ENCODE peak calls at places on chromosomes 7 and 10, in five cellular contexts. One of them, this sample, is unnamed. For H3K4me1, the result is how much of the 10 kb centered on the place peaks cover.

GRCh38 chr7:141695803-141696289 is 6.1 kb downstream of the DENND11 start:
- DNase-seq in mesenchymal stem cell: no peak
- DNase-seq in pancreas: peak
- DNase-seq in tibial artery: no peak
- DNase-seq in upper lobe of right lung: no peak
- DNase-seq in this sample: no peak

GRCh38 chr7:74197449-74198108 is 12.2 kb upstream of the LAT2 start:
- DNase-seq in pancreas: peak
- DNase-seq in upper lobe of right lung: peak
- DNase-seq in mesenchymal stem cell: no peak
- DNase-seq in tibial artery: peak
- DNase-seq in this sample: no peak

GRCh38 chr7:130180571-130180971 is 24.6 kb downstream of the TMEM209 start:
- DNase-seq in upper lobe of right lung: no peak
- DNase-seq in mesenchymal stem cell: peak
- DNase-seq in pancreas: no peak
- DNase-seq in tibial artery: no peak
- DNase-seq in this sample: no peak

GRCh38 chr10:3729397-3729796 is 55.6 kb downstream of the KLF6 start:
- DNase-seq in pancreas: no peak
- DNase-seq in tibial artery: no peak
- DNase-seq in upper lobe of right lung: no peak
- DNase-seq in mesenchymal stem cell: peak
- DNase-seq in this sample: no peak

GRCh38 chr7:2072798-2073197 is 159.9 kb downstream of the MAD1L1 start:
- DNase-seq in pancreas: no peak
- DNase-seq in upper lobe of right lung: no peak
- DNase-seq in tibial artery: no peak
- DNase-seq in mesenchymal stem cell: no peak
- DNase-seq in this sample: no peak

GRCh38 chr10:103145860-103146466 is 47.1 kb downstream of the NT5C2 start:
- DNase-seq in pancreas: no peak
- DNase-seq in upper lobe of right lung: no peak
- DNase-seq in tibial artery: peak
- DNase-seq in mesenchymal stem cell: peak
- DNase-seq in this sample: no peak

GRCh38 chr10:47253651-47254375 is 46.2 kb upstream of the GDF10 start:
- DNase-seq in tibial artery: peak
- DNase-seq in upper lobe of right lung: no peak
- DNase-seq in pancreas: peak
- DNase-seq in mesenchymal stem cell: no peak
- DNase-seq in this sample: no peak

GRCh38 chr7:25028370-25028971 is 48.5 kb upstream of the OSBPL3 start:
- DNase-seq in mesenchymal stem cell: peak
- DNase-seq in tibial artery: no peak
- DNase-seq in upper lobe of right lung: no peak
- DNase-seq in pancreas: no peak
- DNase-seq in this sample: peak

GRCh38 chr10:10327934-10328333 is 689.7 kb upstream of the CELF2 start:
- DNase-seq in tibial artery: no peak
- DNase-seq in upper lobe of right lung: no peak
- DNase-seq in mesenchymal stem cell: no peak
- DNase-seq in pancreas: no peak
- DNase-seq in this sample: no peak

GRCh38 chr10:46106410-46107255 is 60.6 kb upstream of the MSMB start:
- DNase-seq in tibial artery: peak
- DNase-seq in upper lobe of right lung: peak
- DNase-seq in pancreas: peak
- DNase-seq in mesenchymal stem cell: peak
- DNase-seq in this sample: peak

GRCh38 chr7:24939406-24939805 is 40.6 kb downstream of the OSBPL3 start:
- DNase-seq in tibial artery: no peak
- DNase-seq in mesenchymal stem cell: no peak
- DNase-seq in pancreas: no peak
- DNase-seq in upper lobe of right lung: no peak
- DNase-seq in this sample: no peak

GRCh38 chr10:110016037-110016436 is 8.3 kb downstream of the ADD3 start:
- DNase-seq in pancreas: no peak
- DNase-seq in tibial artery: no peak
- DNase-seq in upper lobe of right lung: no peak
- DNase-seq in mesenchymal stem cell: no peak
- DNase-seq in this sample: no peak

GRCh38 chr10:132309879-132310591 is 2.3 kb upstream of the STK32C start:
- DNase-seq in mesenchymal stem cell: no peak
- DNase-seq in upper lobe of right lung: no peak
- DNase-seq in pancreas: peak
- DNase-seq in tibial artery: peak
- DNase-seq in this sample: no peak

GRCh38 chr10:120494313-120494710 is 37.3 kb downstream of the PLPP4 start:
- DNase-seq in tibial artery: no peak
- DNase-seq in mesenchymal stem cell: no peak
- DNase-seq in pancreas: no peak
- DNase-seq in upper lobe of right lung: no peak
- DNase-seq in this sample: no peak

GRCh38 chr10:79082631-79083581 is 14.1 kb downstream of the ZMIZ1 start:
- DNase-seq in pancreas: peak
- DNase-seq in tibial artery: no peak
- DNase-seq in upper lobe of right lung: no peak
- DNase-seq in mesenchymal stem cell: no peak
- DNase-seq in this sample: no peak

GRCh38 chr10:79086822-79087221 is 18.1 kb downstream of the ZMIZ1 start:
- DNase-seq in upper lobe of right lung: no peak
- DNase-seq in pancreas: no peak
- DNase-seq in tibial artery: no peak
- DNase-seq in mesenchymal stem cell: no peak
- DNase-seq in this sample: no peak

GRCh38 chr10:79087721-79088120 is 19.0 kb downstream of the ZMIZ1 start:
- DNase-seq in tibial artery: no peak
- DNase-seq in upper lobe of right lung: no peak
- DNase-seq in pancreas: peak
- DNase-seq in mesenchymal stem cell: no peak
- DNase-seq in this sample: no peak

GRCh38 chr10:79084012-79084971 is 15.5 kb downstream of the ZMIZ1 start:
- DNase-seq in tibial artery: peak
- DNase-seq in mesenchymal stem cell: peak
- DNase-seq in upper lobe of right lung: peak
- DNase-seq in pancreas: peak
- DNase-seq in this sample: no peak

DNA sequence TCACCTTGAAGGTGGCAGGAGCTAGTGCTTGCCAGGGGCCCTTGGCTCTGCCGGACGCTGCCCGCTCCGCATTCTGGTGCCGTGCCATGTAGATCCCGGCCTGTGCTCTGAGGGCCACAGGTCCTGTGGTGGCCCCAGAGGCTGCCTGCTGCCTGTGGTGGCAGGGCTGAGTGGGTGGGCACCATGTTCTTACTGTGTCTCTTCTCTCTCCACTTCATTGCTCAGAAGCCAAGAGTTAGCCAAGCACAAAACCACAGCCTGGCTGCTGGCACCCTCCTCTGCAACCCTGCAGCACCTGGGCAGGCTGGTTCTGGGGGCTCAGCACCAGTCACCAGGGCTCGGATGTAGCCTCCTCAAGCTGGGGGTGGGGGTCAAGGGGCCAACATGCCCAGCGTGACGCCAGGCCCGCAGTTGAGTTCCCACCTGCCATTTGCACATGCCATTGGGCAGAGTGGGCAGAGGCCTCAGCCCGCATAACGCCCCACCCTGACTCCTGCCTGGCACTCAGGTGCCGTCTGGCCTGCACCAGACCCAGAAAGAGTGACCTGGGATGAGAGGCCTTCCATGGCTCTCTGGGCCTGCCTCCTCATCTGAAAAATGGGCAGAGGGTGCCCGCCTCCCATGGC is 16.3 kb downstream of the ZMIZ1 start:
- DNase-seq in tibial artery: no peak
- DNase-seq in upper lobe of right lung: no peak
- DNase-seq in mesenchymal stem cell: no peak
- DNase-seq in pancreas: no peak
- DNase-seq in this sample: no peak
- H3K4me1 ChIP-seq in tibial artery: half or more
- H3K4me1 ChIP-seq in upper lobe of right lung: half or more
- H3K4me1 ChIP-seq in mesenchymal stem cell: half or more
- H3K4me1 ChIP-seq in pancreas: half or more
- H3K4me1 ChIP-seq in this sample: under half

GRCh38 chr10:125133706-125134482 is 26.5 kb downstream of the CTBP2 start:
- DNase-seq in pancreas: no peak
- DNase-seq in tibial artery: peak
- DNase-seq in upper lobe of right lung: peak
- DNase-seq in mesenchymal stem cell: no peak
- DNase-seq in this sample: no peak

GRCh38 chr10:125136087-125136486 is 24.3 kb downstream of the CTBP2 start:
- DNase-seq in mesenchymal stem cell: no peak
- DNase-seq in upper lobe of right lung: peak
- DNase-seq in pancreas: no peak
- DNase-seq in tibial artery: peak
- DNase-seq in this sample: no peak

GRCh38 chr10:125135771-125136035 is 24.7 kb downstream of the CTBP2 start:
- DNase-seq in upper lobe of right lung: peak
- DNase-seq in mesenchymal stem cell: no peak
- DNase-seq in pancreas: no peak
- DNase-seq in tibial artery: peak
- DNase-seq in this sample: no peak

GRCh38 chr10:125134916-125135770 is 25.2 kb downstream of the CTBP2 start:
- DNase-seq in tibial artery: peak
- DNase-seq in mesenchymal stem cell: no peak
- DNase-seq in pancreas: no peak
- DNase-seq in upper lobe of right lung: peak
- DNase-seq in this sample: no peak

GRCh38 chr10:125134483-125134848 is 25.9 kb downstream of the CTBP2 start:
- DNase-seq in tibial artery: peak
- DNase-seq in mesenchymal stem cell: no peak
- DNase-seq in upper lobe of right lung: peak
- DNase-seq in pancreas: peak
- DNase-seq in this sample: no peak
- H3K4me1 ChIP-seq in tibial artery: half or more
- H3K4me1 ChIP-seq in mesenchymal stem cell: under half
- H3K4me1 ChIP-seq in upper lobe of right lung: under half
- H3K4me1 ChIP-seq in pancreas: under half
- H3K4me1 ChIP-seq in this sample: under half

GRCh38 chr7:41933427-41933826 is 230.5 kb upstream of the INHBA start:
- DNase-seq in upper lobe of right lung: no peak
- DNase-seq in tibial artery: no peak
- DNase-seq in pancreas: no peak
- DNase-seq in mesenchymal stem cell: no peak
- DNase-seq in this sample: no peak

GRCh38 chr7:41943098-41943577 is 240.2 kb upstream of the INHBA start:
- DNase-seq in mesenchymal stem cell: peak
- DNase-seq in upper lobe of right lung: peak
- DNase-seq in pancreas: peak
- DNase-seq in tibial artery: peak
- DNase-seq in this sample: peak

GRCh38 chr7:41942468-41943097 is 239.7 kb upstream of the INHBA start:
- DNase-seq in tibial artery: no peak
- DNase-seq in pancreas: peak
- DNase-seq in mesenchymal stem cell: peak
- DNase-seq in upper lobe of right lung: no peak
- DNase-seq in this sample: no peak

GRCh38 chr7:41940760-41941343 is 238.0 kb upstream of the INHBA start:
- DNase-seq in tibial artery: peak
- DNase-seq in upper lobe of right lung: peak
- DNase-seq in mesenchymal stem cell: peak
- DNase-seq in pancreas: no peak
- DNase-seq in this sample: peak

GRCh38 chr7:41938371-41938770 is 235.5 kb upstream of the INHBA start:
- DNase-seq in mesenchymal stem cell: peak
- DNase-seq in pancreas: no peak
- DNase-seq in upper lobe of right lung: no peak
- DNase-seq in tibial artery: no peak
- DNase-seq in this sample: no peak
- H3K4me1 ChIP-seq in mesenchymal stem cell: under half
- H3K4me1 ChIP-seq in pancreas: under half
- H3K4me1 ChIP-seq in upper lobe of right lung: under half
- H3K4me1 ChIP-seq in tibial artery: under half
- H3K4me1 ChIP-seq in this sample: under half

GRCh38 chr10:95443636-95444035 is 117.5 kb downstream of the SORBS1 start:
- DNase-seq in upper lobe of right lung: no peak
- DNase-seq in mesenchymal stem cell: no peak
- DNase-seq in tibial artery: no peak
- DNase-seq in pancreas: no peak
- DNase-seq in this sample: no peak
- H3K4me1 ChIP-seq in upper lobe of right lung: under half
- H3K4me1 ChIP-seq in mesenchymal stem cell: under half
- H3K4me1 ChIP-seq in tibial artery: half or more
- H3K4me1 ChIP-seq in pancreas: under half
- H3K4me1 ChIP-seq in this sample: under half

GRCh38 chr7:90538405-90538804 is 57.7 kb upstream of the CDK14 start:
- DNase-seq in upper lobe of right lung: no peak
- DNase-seq in pancreas: no peak
- DNase-seq in tibial artery: no peak
- DNase-seq in mesenchymal stem cell: no peak
- DNase-seq in this sample: no peak
- H3K4me1 ChIP-seq in upper lobe of right lung: under half
- H3K4me1 ChIP-seq in pancreas: under half
- H3K4me1 ChIP-seq in tibial artery: under half
- H3K4me1 ChIP-seq in mesenchymal stem cell: under half
- H3K4me1 ChIP-seq in this sample: under half

This sample was measured in CD8-positive, alpha-beta T cell.